ENCODE peak calls at places on chromosomes 1 and 21, in five cellular contexts. B is progenitor cell of endocrine pancreas, G is heart left ventricle, S is cardiac muscle cell, C is kidney epithelial cell. U is an unnamed sample.

GRCh38 chr1:226110249-226111108 is 48.0 kb downstream of the H3-3A start:
- DNase-seq in B (peak), G (peak), S (peak), C (no peak), U (peak)

GRCh38 chr1:199089393-199090122 is 450.7 kb downstream of the PTPRC start:
- DNase-seq in B (no peak), G (no peak), S (no peak), C (no peak), U (no peak)

GRCh38 chr21:44533121-44533890 is 6.7 kb downstream of the KRTAP10-1 start:
- DNase-seq in B (no peak), G (peak), S (no peak), C (no peak), U (no peak)

GRCh38 chr1:165384016-165384415 is 27.5 kb upstream of the LMX1A start:
- DNase-seq in B (no peak), G (no peak), S (no peak), C (no peak), U (no peak)

GRCh38 chr1:110310300-110310699 is 28.9 kb upstream of the RBM15 start:
- DNase-seq in B (no peak), G (peak), S (no peak), C (no peak), U (no peak)

GRCh38 chr1:206803221-206803730 is 31.0 kb upstream of the IL10 start:
- DNase-seq in B (no peak), G (no peak), S (peak), C (no peak), U (no peak)

GRCh38 chr21:36113647-36114428 is 21.0 kb upstream of the CBR3 start:
- DNase-seq in B (no peak), G (no peak), S (no peak), C (no peak), U (no peak)

GRCh38 chr1:26153966-26154572 is 4.8 kb upstream of the FAM110D start:
- DNase-seq in B (no peak), G (no peak), S (no peak), C (no peak), U (no peak)

GRCh38 chr1:67191668-67192520 is 25.6 kb downstream of the IL23R start:
- DNase-seq in B (no peak), G (no peak), S (peak), C (no peak), U (no peak)

GRCh38 chr1:33657833-33658232 is 185.4 kb downstream of the ZSCAN20 start:
- DNase-seq in B (no peak), G (no peak), S (no peak), C (no peak), U (no peak)

GRCh38 chr1:174160109-174160473 is 771 bp downstream of the RABGAP1L start:
- DNase-seq in B (peak), G (peak), S (peak), C (peak), U (peak)

GRCh38 chr1:177355575-177355974 is 184.8 kb downstream of the BRINP2 start:
- DNase-seq in B (peak), G (no peak), S (peak), C (no peak), U (no peak)

GRCh38 chr1:15004396-15004795 is 149.2 kb upstream of the TMEM51 start:
- DNase-seq in B (no peak), G (no peak), S (no peak), C (no peak), U (no peak)

GRCh38 chr1:184387069-184387870 is 441 bp downstream of the C1orf21 start:
- DNase-seq in B (peak), G (peak), S (peak), C (no peak), U (no peak)

GRCh38 chr1:66552287-66552686 is 18.3 kb downstream of the SGIP1 start:
- DNase-seq in B (no peak), G (no peak), S (no peak), C (no peak), U (no peak)

GRCh38 chr1:160610584-160611242 is 31.4 kb upstream of the CD84 start:
- DNase-seq in B (no peak), G (no peak), S (no peak), C (no peak), U (no peak)

GRCh38 chr21:35367558-35367957 is 318.5 kb upstream of the RUNX1 start:
- DNase-seq in B (no peak), G (no peak), S (no peak), C (no peak), U (no peak)

GRCh38 chr1:33181038-33181861 is 593 bp downstream of the TRIM62 start:
- DNase-seq in B (peak), G (peak), S (peak), C (no peak), U (peak)

GRCh38 chr1:24762133-24762676 is 17.0 kb downstream of the CLIC4 start:
- DNase-seq in B (no peak), G (no peak), S (no peak), C (no peak), U (no peak)

GRCh38 chr1:10835423-10836421 is 39.3 kb upstream of the CASZ1 start:
- DNase-seq in B (peak), G (peak), S (peak), C (no peak), U (no peak)
- TF ChIP-seq CTCF in B (peak), G (peak), S (peak), C (no peak), U (no peak)

GRCh38 chr1:88873737-88874374 is 17.5 kb downstream of the GTF2B start:
- DNase-seq in B (no peak), G (no peak), S (peak), C (no peak), U (no peak)
- TF ChIP-seq CTCF in B (no peak), G (no peak), S (no peak), C (no peak), U (no peak)

GRCh38 chr1:2438641-2439040 is 26.3 kb upstream of the PEX10 start:
- DNase-seq in B (no peak), G (no peak), S (no peak), C (no peak), U (no peak)

GRCh38 chr1:2437617-2438016 is 25.3 kb upstream of the PEX10 start:
- DNase-seq in B (no peak), G (no peak), S (no peak), C (no peak), U (no peak)

GRCh38 chr1:2436876-2437275 is 24.5 kb upstream of the PEX10 start:
- DNase-seq in B (no peak), G (no peak), S (no peak), C (no peak), U (no peak)

GRCh38 chr1:2439369-2439768 is 27.0 kb upstream of the PEX10 start:
- DNase-seq in B (no peak), G (no peak), S (no peak), C (no peak), U (no peak)

GRCh38 chr1:2438038-2438437 is 25.7 kb upstream of the PEX10 start:
- DNase-seq in B (no peak), G (no peak), S (no peak), C (no peak), U (no peak)
- TF ChIP-seq CTCF in B (no peak), G (no peak), S (no peak), C (no peak), U (no peak)

GRCh38 chr1:58755468-58755872 is 28.4 kb downstream of the JUN start:
- DNase-seq in B (no peak), G (peak), S (peak), C (peak), U (peak)
- TF ChIP-seq CTCF in B (no peak), G (no peak), S (no peak), C (no peak), U (no peak)

GRCh38 chr1:178587975-178588374 is 75.1 kb downstream of the TEX35 start:
- DNase-seq in B (no peak), G (no peak), S (no peak), C (no peak), U (no peak)
- TF ChIP-seq CTCF in B (peak), G (no peak), S (peak), C (no peak), U (no peak)

DNA sequence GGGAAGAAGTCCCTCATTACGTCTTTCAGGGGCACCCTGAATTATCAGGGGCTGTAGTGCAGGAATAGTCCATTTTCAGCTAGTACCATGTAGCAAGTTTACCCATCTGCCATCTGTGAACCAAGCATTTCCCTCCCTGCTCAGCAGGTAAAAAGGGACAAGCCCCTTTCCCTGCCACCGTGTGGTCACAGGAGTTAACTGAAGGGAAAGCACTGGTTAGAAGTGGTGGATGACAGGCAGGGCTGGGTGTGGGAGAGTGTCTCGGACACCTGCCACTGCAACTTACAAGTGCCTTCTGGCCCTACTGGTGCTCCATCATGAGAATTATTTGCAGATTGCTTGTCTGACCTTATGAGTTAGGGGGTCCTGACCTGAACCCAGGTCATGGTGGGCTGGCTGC is 32.0 kb upstream of the IGSF5 start:
- DNase-seq in B (no peak), G (no peak), S (no peak), C (no peak), U (no peak)
- TF ChIP-seq CTCF in B (peak), G (no peak), S (no peak), C (no peak), U (no peak)

GRCh38 chr1:240693844-240694243 is 81.9 kb upstream of the GREM2 start:
- DNase-seq in B (no peak), G (no peak), S (no peak), C (no peak), U (no peak)

GRCh38 chr1:240692339-240692705 is 80.4 kb upstream of the GREM2 start:
- DNase-seq in B (no peak), G (no peak), S (no peak), C (no peak), U (no peak)

GRCh38 chr1:240693036-240693435 is 81.1 kb upstream of the GREM2 start:
- DNase-seq in B (no peak), G (no peak), S (no peak), C (no peak), U (no peak)

GRCh38 chr1:240695416-240695815 is 83.5 kb upstream of the GREM2 start:
- DNase-seq in B (no peak), G (no peak), S (no peak), C (no peak), U (no peak)

GRCh38 chr1:240691521-240692338 is 79.8 kb upstream of the GREM2 start:
- DNase-seq in B (peak), G (no peak), S (peak), C (no peak), U (no peak)
- TF ChIP-seq CTCF in B (peak), G (peak), S (peak), C (peak), U (no peak)

GRCh38 chr1:16289959-16290358 is 53.0 kb upstream of the CPLANE2 start:
- DNase-seq in B (no peak), G (no peak), S (no peak), C (no peak), U (no peak)
- TF ChIP-seq CTCF in B (no peak), G (no peak), S (peak), C (no peak), U (no peak)

GRCh38 chr1:101506541-101507164 is 269.8 kb downstream of the S1PR1 start:
- DNase-seq in B (peak), G (no peak), S (peak), C (no peak), U (no peak)
- TF ChIP-seq CTCF in B (peak), G (peak), S (peak), C (peak), U (peak)